ENCODE peak calls at places on chromosomes 3 and 15, in eight cellular contexts. J is OCI-LY7, F is esophagus muscularis mucosa, K is thoracic aorta, R is body of pancreas, D is neural progenitor cell, I is mammary epithelial cell, O is spleen. G is an unnamed sample.

GRCh38 chr15:60949034-60949977 is 279.8 kb downstream of the RORA start:
- DNase-seq in J (no peak), F (no peak), K (no peak), R (no peak), D (no peak), I (no peak), O (no peak), G (no peak)

GRCh38 chr3:172530566-172530965 is 7.3 kb upstream of the TNFSF10 start:
- DNase-seq in J (no peak), F (no peak), K (no peak), R (no peak), D (no peak), I (no peak), O (no peak), G (no peak)

GRCh38 chr15:79617071-79617470 is 184.9 kb downstream of the MINAR1 start:
- DNase-seq in J (no peak), F (peak; percentile 31), K (no peak), R (no peak), D (no peak), I (no peak), O (no peak), G (no peak)

GRCh38 chr3:59545369-59545768 is 495.5 kb upstream of the CFAP20DC start:
- DNase-seq in J (no peak), F (no peak), K (no peak), R (no peak), D (no peak), I (no peak), O (no peak), G (no peak)

GRCh38 chr3:52512727-52513126 is 17.6 kb downstream of the STAB1 start:
- DNase-seq in J (no peak), F (no peak), K (no peak), R (no peak), D (no peak), I (no peak), O (no peak), G (no peak)

GRCh38 chr3:174202146-174202545 is 657.0 kb upstream of the NAALADL2 start:
- DNase-seq in J (no peak), F (no peak), K (no peak), R (no peak), D (no peak), I (no peak), O (no peak), G (no peak)

GRCh38 chr3:134311265-134311664 is 60.6 kb upstream of the RYK start:
- DNase-seq in J (no peak), F (no peak), K (no peak), R (no peak), D (no peak), I (peak; percentile 37), O (no peak), G (peak; percentile 84)

GRCh38 chr15:72784233-72784876 is 797 bp upstream of the ADPGK start:
- DNase-seq in J (peak; percentile 75), F (no peak), K (no peak), R (peak; percentile 69), D (peak; percentile 86), I (peak; percentile 80), O (no peak), G (no peak)

GRCh38 chr15:96325579-96326331 is 4.7 kb upstream of the NR2F2 start:
- DNase-seq in J (no peak), F (no peak), K (no peak), R (no peak), D (peak; percentile 60), I (peak; percentile 78), O (no peak), G (no peak)

GRCh38 chr15:90870354-90871096 is 2.1 kb downstream of the FURIN start:
- DNase-seq in J (peak; percentile 34), F (no peak), K (no peak), R (no peak), D (no peak), I (no peak), O (no peak), G (no peak)

GRCh38 chr3:62954579-62954978 is 79.4 kb upstream of the CADPS start:
- DNase-seq in J (peak; percentile 72), F (no peak), K (no peak), R (peak; percentile 34), D (peak; percentile 11), I (no peak), O (no peak), G (no peak)

GRCh38 chr3:29291262-29291981 is 10.6 kb downstream of the RBMS3 start:
- DNase-seq in J (no peak), F (no peak), K (no peak), R (peak; percentile 65), D (no peak), I (peak; percentile 34), O (no peak), G (no peak)

GRCh38 chr15:98754283-98755022 is 106.1 kb downstream of the IGF1R start:
- DNase-seq in J (no peak), F (no peak), K (no peak), R (no peak), D (peak; percentile 74), I (peak; percentile 70), O (no peak), G (no peak)

DNA sequence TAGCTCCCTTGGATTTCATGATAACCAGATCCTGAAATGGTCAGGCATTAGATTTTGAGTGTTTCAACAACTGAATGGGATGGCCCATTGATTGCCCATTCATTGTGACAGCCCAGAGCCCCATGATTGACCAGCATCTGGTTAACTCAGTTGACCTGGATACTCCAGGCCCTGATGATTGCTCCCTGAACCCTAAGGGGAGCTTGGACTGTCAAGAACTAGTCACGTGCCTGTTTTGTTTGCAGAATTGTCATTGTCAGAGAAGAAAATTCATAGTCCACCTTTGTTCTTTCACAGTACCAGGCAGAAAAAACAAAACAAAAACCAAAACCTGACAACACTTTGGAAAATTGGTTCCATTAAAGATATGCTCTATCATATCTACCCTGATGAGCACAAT is 241.3 kb upstream of the ONECUT1 start:
- DNase-seq in J (no peak), F (no peak), K (no peak), R (no peak), D (no peak), I (no peak), O (no peak), G (no peak)
- H3K27ac ChIP-seq in J (no peak overlapping the region), F (no peak overlapping the region), K (no peak overlapping the region), R (no peak overlapping the region), D (no peak overlapping the region), I (no peak overlapping the region), O (no peak overlapping the region), G (no peak overlapping the region)

GRCh38 chr3:107410606-107411005 is 33.4 kb downstream of the CCDC54 start:
- DNase-seq in J (no peak), F (no peak), K (no peak), R (no peak), D (no peak), I (no peak), O (no peak), G (no peak)
- H3K4me3 ChIP-seq in J (no peak overlapping the region), F (no peak overlapping the region), K (no peak overlapping the region), R (no peak overlapping the region), D (no peak overlapping the region), I (no peak overlapping the region), O (no peak overlapping the region), G (no peak overlapping the region)

DNA sequence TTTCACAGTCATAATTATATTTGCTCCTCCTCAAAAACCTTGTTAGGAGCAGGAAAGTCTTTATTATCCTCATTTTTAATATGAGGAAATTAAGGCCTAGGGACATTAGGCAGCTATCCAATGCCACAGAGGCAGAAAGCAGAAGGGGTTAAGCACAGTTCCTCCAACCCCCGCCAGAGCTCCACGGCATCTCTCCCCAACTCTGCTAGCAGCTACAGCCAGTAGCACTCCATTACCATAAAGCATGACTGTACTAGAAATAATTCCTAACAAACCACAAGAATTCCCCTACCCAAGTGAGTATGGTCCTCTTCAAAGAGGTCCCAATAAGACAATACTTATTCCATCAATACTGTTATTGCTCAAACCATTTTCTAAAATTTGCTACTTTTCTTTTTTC is 9.8 kb downstream of the HEG1 start:
- DNase-seq in J (no peak), F (no peak), K (no peak), R (no peak), D (no peak), I (peak; percentile 63), O (no peak), G (no peak)
- TF ChIP-seq CTCF in J (no peak), F (no peak), K (no peak), R (no peak), D (no peak), I (peak; percentile 27), O (no peak), G (no peak)

GRCh38 chr3:10565814-10566213 is 60.4 kb upstream of the ATP2B2 start:
- DNase-seq in J (no peak), F (no peak), K (no peak), R (no peak), D (no peak), I (no peak), O (no peak), G (peak; percentile 16)
- H3K27ac ChIP-seq in J (no peak overlapping the region), F (no peak overlapping the region), K (no peak overlapping the region), R (no peak overlapping the region), D (no peak overlapping the region), I (no peak overlapping the region), O (no peak overlapping the region), G (no peak overlapping the region)

GRCh38 chr15:31342781-31343626 is 16.4 kb downstream of the KLF13 start:
- DNase-seq in J (peak; percentile 37), F (no peak), K (no peak), R (no peak), D (peak; percentile 25), I (no peak), O (peak; percentile 82), G (no peak)
- H3K4me3 ChIP-seq in J (peak overlapping the region; percentile 44), F (no peak overlapping the region), K (no peak overlapping the region), R (no peak overlapping the region), D (no peak overlapping the region), I (no peak overlapping the region), O (peak overlapping the region; percentile 42), G (no peak overlapping the region)

DNA sequence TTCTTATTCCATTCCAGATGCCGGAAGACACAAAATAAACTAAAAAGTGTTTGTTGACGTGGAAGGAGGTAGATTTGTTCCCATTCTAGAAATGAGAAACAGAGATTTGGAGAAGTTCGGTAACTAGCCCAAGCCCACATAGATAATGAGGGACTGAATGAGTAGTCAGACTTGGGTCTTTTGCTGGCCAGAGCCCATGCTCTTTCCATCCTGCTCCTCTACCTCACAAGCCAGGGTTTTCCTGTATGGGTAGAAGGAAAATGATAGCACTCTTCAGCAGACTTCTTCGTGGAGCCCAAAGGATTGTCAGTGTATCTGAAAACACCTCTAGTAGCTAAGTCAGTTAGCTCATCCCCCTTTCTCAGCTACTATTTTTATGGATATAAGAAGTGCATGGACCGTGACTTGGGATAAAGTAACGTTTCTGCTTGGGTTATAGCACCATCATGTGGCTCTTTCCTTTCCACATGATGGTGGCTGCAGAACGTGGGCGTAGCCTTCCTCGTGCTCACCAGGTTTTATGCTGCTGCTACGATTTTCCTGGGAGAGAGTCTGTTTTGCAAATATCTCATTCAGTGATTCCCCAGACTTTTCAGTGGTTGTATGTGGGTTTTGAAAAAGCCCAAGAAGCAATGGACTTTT is 84.6 kb downstream of the DGKG start:
- DNase-seq in J (no peak), F (no peak), K (no peak), R (peak; percentile 27), D (peak; percentile 50), I (peak; percentile 48), O (no peak), G (no peak)
- TF ChIP-seq CTCF in J (peak; percentile 47), F (peak; percentile 65), K (no peak), R (no peak), D (peak; percentile 58), I (peak; percentile 54), O (peak; percentile 43), G (peak; percentile 27)

DNA sequence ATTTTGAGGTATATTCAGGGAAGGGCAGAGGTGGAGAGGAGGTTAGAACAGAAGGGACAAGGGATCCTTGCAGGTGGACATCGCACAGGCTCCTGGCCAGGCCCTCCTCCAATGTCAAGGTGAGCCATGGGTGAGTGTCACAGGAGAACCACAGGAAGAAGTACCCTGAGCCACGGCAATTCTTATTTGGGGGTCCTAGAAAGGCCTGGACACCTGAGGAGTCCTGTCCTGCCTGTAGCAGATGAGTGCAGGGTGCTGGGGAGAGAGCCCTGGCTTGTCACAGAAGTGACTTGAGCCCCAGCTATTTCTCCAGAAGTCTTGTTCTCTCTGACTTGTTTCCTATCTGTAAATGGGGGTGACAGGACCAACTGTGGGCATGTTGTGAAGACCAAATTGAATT is 4.3 kb downstream of the SLC6A20 start:
- DNase-seq in J (no peak), F (peak; percentile 86), K (no peak), R (no peak), D (no peak), I (no peak), O (no peak), G (no peak)
- H3K27ac ChIP-seq in J (no peak overlapping the region), F (no peak overlapping the region), K (no peak overlapping the region), R (peak overlapping the region; percentile 72), D (no peak overlapping the region), I (no peak overlapping the region), O (no peak overlapping the region), G (no peak overlapping the region)

G was measured in ascending aorta.